ENCODE peak calls at places on chromosomes 16 and 17, in nine cellular contexts. D is colonic mucosa, H is thoracic aorta, S is fibroblast of pulmonary artery, N is PC-3, X is GM10248, C is SK-N-SH, T is endothelial cell, V is mesothelial cell of epicardium. I is an unnamed sample.
A peak's percentile ranks its signal among the peaks of the same experiment; 100 is the strongest.

GRCh38 chr16:4136229-4136813 is 20.1 kb upstream of the ADCY9 start:
- DNase-seq in H (no peak), T (no peak), X (no peak), S (no peak), N (peak; percentile 71), C (no peak), D (peak; percentile 70), V (no peak), I (no peak)

GRCh38 chr17:44830359-44831269 is 527 bp upstream of the GJC1 start:
- DNase-seq in D (no peak), S (peak; percentile 45), T (peak; percentile 40), V (no peak), X (no peak), C (no peak), N (peak; percentile 49), H (no peak), I (peak; percentile 28)

GRCh38 chr17:5780476-5780875 is 196.2 kb upstream of the NLRP1 start:
- DNase-seq in T (no peak), H (no peak), S (peak; percentile 48), D (no peak), V (no peak), X (no peak), C (no peak), N (peak; percentile 80), I (no peak)

GRCh38 chr17:80225230-80225629 is 5.0 kb downstream of the SLC26A11 start:
- DNase-seq in S (no peak), N (no peak), T (no peak), V (no peak), H (no peak), X (no peak), D (no peak), C (no peak), I (no peak)

GRCh38 chr17:76935331-76935730 is 67.1 kb downstream of the MGAT5B start:
- DNase-seq in V (no peak), C (no peak), N (peak; percentile 75), D (no peak), T (no peak), H (no peak), S (peak; percentile 11), X (no peak), I (no peak)

GRCh38 chr16:84605339-84605848 is 12.5 kb downstream of the COTL1 start:
- DNase-seq in X (no peak), D (no peak), T (no peak), N (no peak), S (no peak), C (no peak), H (no peak), V (no peak), I (no peak)

GRCh38 chr16:85746431-85747227 is 4.3 kb downstream of the C16orf74 start:
- DNase-seq in S (peak; percentile 37), T (no peak), D (no peak), C (no peak), V (no peak), X (peak; percentile 71), N (peak; percentile 96), H (no peak), I (peak; percentile 67)

GRCh38 chr16:66481081-66481942 is 54.2 kb downstream of the BEAN1 start:
- DNase-seq in X (no peak), N (no peak), H (no peak), D (no peak), V (peak; percentile 33), T (no peak), C (no peak), S (no peak), I (no peak)

GRCh38 chr17:50664788-50665458 is 30.2 kb downstream of the ABCC3 start:
- DNase-seq in C (no peak), H (no peak), T (no peak), S (no peak), D (no peak), N (no peak), V (no peak), X (no peak), I (no peak)

GRCh38 chr17:30389755-30390300 is 11.1 kb downstream of the CPD start:
- DNase-seq in D (no peak), C (no peak), N (no peak), T (no peak), S (peak; percentile 64), X (no peak), H (no peak), V (no peak), I (no peak)

GRCh38 chr16:51592013-51592501 is 441.0 kb upstream of the SALL1 start:
- DNase-seq in X (no peak), S (no peak), H (no peak), C (no peak), D (no peak), V (no peak), N (no peak), T (no peak), I (no peak)

GRCh38 chr16:88331989-88332920 is 50.5 kb upstream of the ZNF469 start:
- DNase-seq in N (peak; percentile 98), D (no peak), X (no peak), C (no peak), V (no peak), H (peak; percentile 36), S (peak; percentile 99), T (no peak), I (no peak)

GRCh38 chr17:39027037-39027436 is 59.8 kb upstream of the FBXO47 start:
- DNase-seq in D (peak; percentile 75), S (no peak), C (peak; percentile 63), N (peak; percentile 39), T (peak; percentile 15), X (peak; percentile 33), V (peak; percentile 58), H (no peak), I (peak; percentile 37)

GRCh38 chr16:2930236-2930635 is 18.5 kb downstream of the FLYWCH1 start:
- DNase-seq in S (no peak), C (no peak), X (no peak), N (no peak), V (no peak), T (no peak), D (no peak), H (no peak), I (no peak)

GRCh38 chr16:8644513-8645140 is 23.1 kb downstream of the METTL22 start:
- DNase-seq in V (no peak), C (no peak), N (no peak), S (no peak), H (no peak), X (no peak), T (no peak), D (no peak), I (no peak)

GRCh38 chr17:7977039-7977438 is 25.4 kb upstream of the GUCY2D start:
- DNase-seq in V (no peak), N (no peak), S (no peak), D (peak; percentile 58), H (no peak), T (no peak), X (no peak), C (no peak), I (no peak)

GRCh38 chr16:84024854-84025253 is 17.7 kb downstream of the SLC38A8 start:
- DNase-seq in C (no peak), T (no peak), D (no peak), X (no peak), S (peak; percentile 36), H (no peak), N (peak; percentile 92), V (no peak), I (no peak)

GRCh38 chr17:75891605-75892555 is 4.9 kb downstream of the TRIM65 start:
- DNase-seq in D (no peak), S (no peak), C (no peak), N (no peak), H (no peak), T (no peak), X (no peak), V (no peak), I (no peak)

GRCh38 chr17:33779399-33779697 is 475.7 kb upstream of the CCL2 start:
- DNase-seq in X (no peak), H (no peak), D (no peak), S (no peak), V (no peak), N (no peak), C (no peak), T (no peak), I (no peak)
- TF ChIP-seq CTCF in X (no peak), H (no peak), D (no peak), S (no peak), V (peak; percentile 40), N (peak; percentile 19), C (no peak), T (peak; percentile 20), I (no peak)

GRCh38 chr17:47735139-47735464 is 2.1 kb downstream of the TBX21 start:
- DNase-seq in N (no peak), C (no peak), D (no peak), V (no peak), T (no peak), X (no peak), H (no peak), S (no peak), I (no peak)

GRCh38 chr17:47732399-47733046 is 513 bp upstream of the TBX21 start:
- DNase-seq in N (no peak), V (no peak), X (no peak), C (peak; percentile 46), D (no peak), S (no peak), T (no peak), H (no peak), I (no peak)

GRCh38 chr17:47731396-47731795 is 1.6 kb upstream of the TBX21 start:
- DNase-seq in V (no peak), S (no peak), X (no peak), H (no peak), T (no peak), N (no peak), D (no peak), C (peak; percentile 14), I (no peak)

GRCh38 chr17:47733414-47734288 is 615 bp downstream of the TBX21 start:
- DNase-seq in H (no peak), N (no peak), T (no peak), S (no peak), D (no peak), X (no peak), C (peak; percentile 82), V (no peak), I (no peak)

GRCh38 chr17:47733047-47733413 is at the start of gene TBX21:
- DNase-seq in X (peak; percentile 91), D (peak; percentile 59), N (no peak), C (peak; percentile 93), T (peak; percentile 61), H (no peak), V (peak; percentile 63), S (no peak), I (peak; percentile 89)
- TF ChIP-seq CTCF in X (peak; percentile 36), D (no peak), N (no peak), C (peak; percentile 40), T (peak; percentile 33), H (no peak), V (no peak), S (no peak), I (peak; percentile 52)

GRCh38 chr16:80852261-80852872 is 48.0 kb upstream of the CDYL2 start:
- DNase-seq in D (peak; percentile 34), T (peak; percentile 52), H (no peak), X (peak; percentile 20), S (peak; percentile 49), V (no peak), N (peak; percentile 69), C (peak; percentile 13), I (peak; percentile 23)
- TF ChIP-seq CTCF in D (peak; percentile 24), T (peak; percentile 77), H (peak; percentile 8), X (peak; percentile 51), S (peak; percentile 59), V (peak; percentile 62), N (peak; percentile 74), C (peak; percentile 55), I (peak; percentile 59)

DNA sequence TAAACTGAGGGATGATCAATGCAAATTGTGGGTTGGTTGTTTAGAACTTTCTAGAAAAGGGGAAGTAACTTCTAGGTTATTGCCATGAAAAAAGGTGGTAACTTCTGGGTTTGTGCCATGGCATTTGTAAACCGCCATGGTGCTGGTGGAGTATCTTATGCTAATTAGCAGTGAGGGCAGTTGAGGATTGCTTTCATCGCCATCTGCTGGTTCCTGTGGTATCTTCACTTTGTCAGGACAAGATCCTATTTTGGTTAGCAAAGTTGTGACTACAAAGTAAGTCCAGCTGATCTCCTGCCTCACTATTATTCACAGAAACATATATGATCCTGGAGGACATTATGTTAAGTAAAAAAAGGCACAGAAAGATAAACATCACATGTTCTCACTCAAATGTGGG is 1332.3 kb downstream of the CDH11 start:
- DNase-seq in S (peak; percentile 42), N (peak; percentile 1), T (no peak), H (no peak), D (no peak), C (no peak), X (no peak), V (no peak), I (no peak)
- TF ChIP-seq CTCF in S (peak; percentile 44), N (no peak), T (no peak), H (no peak), D (no peak), C (peak; percentile 36), X (no peak), V (no peak), I (no peak)